ENCODE peak calls at places on chromosomes 7 and 10, in six cellular contexts. E is HFF-Myc; L is coronary artery; Q is activated naive CD4-positive, alpha-beta T cell; T is uterus; D is ELR. S is an unnamed sample.

GRCh38 chr7:130938661-130939060 is 204.7 kb upstream of the KLF14 start:
- DNase-seq in E (no peak), L (no peak), Q (no peak), T (no peak), D (peak; percentile 34), S (peak; percentile 42)

GRCh38 chr10:26534384-26534783 is 96.2 kb downstream of the APBB1IP start:
- DNase-seq in E (no peak), L (no peak), Q (no peak), T (no peak), D (peak; percentile 13), S (no peak)

GRCh38 chr7:43575506-43575905 is 7.4 kb upstream of the STK17A start:
- DNase-seq in E (no peak), L (no peak), Q (no peak), T (no peak), D (no peak), S (no peak)

GRCh38 chr7:117338020-117338419 is 15.2 kb upstream of the WNT2 start:
- DNase-seq in E (no peak), L (no peak), Q (no peak), T (no peak), D (peak; percentile 15), S (no peak)

GRCh38 chr7:157522189-157522588 is 185.4 kb downstream of the DNAJB6 start:
- DNase-seq in E (no peak), L (no peak), Q (no peak), T (no peak), D (no peak), S (no peak)

GRCh38 chr10:43061764-43062163 is 15.1 kb upstream of the RET start:
- DNase-seq in E (no peak), L (no peak), Q (no peak), T (no peak), D (peak; percentile 82), S (no peak)

GRCh38 chr10:27950165-27950564 is 48.7 kb downstream of the ODAD2 start:
- DNase-seq in E (no peak), L (no peak), Q (no peak), T (no peak), D (no peak), S (no peak)

GRCh38 chr10:78696791-78697420 is 371.9 kb upstream of the ZMIZ1 start:
- DNase-seq in E (no peak), L (peak; percentile 53), Q (no peak), T (no peak), D (no peak), S (no peak)

GRCh38 chr10:112842832-112843360 is 107.2 kb upstream of the TCF7L2 start:
- DNase-seq in E (no peak), L (no peak), Q (no peak), T (no peak), D (no peak), S (no peak)

GRCh38 chr7:1604383-1604782 is 34.6 kb upstream of the PSMG3 start:
- DNase-seq in E (no peak), L (no peak), Q (no peak), T (no peak), D (no peak), S (no peak)

GRCh38 chr7:6078548-6078947 is 47.4 kb downstream of the ANKRD61 start:
- DNase-seq in E (no peak), L (no peak), Q (no peak), T (no peak), D (no peak), S (no peak)

GRCh38 chr10:50579491-50580259 is 44.1 kb downstream of the SGMS1 start:
- DNase-seq in E (no peak), L (no peak), Q (no peak), T (no peak), D (no peak), S (no peak)

GRCh38 chr7:51013218-51013786 is 230.6 kb upstream of the GRB10 start:
- DNase-seq in E (no peak), L (peak; percentile 60), Q (no peak), T (no peak), D (no peak), S (no peak)

GRCh38 chr7:28587211-28587610 is 174.9 kb downstream of the CREB5 start:
- DNase-seq in E (no peak), L (no peak), Q (no peak), T (no peak), D (peak; percentile 36), S (no peak)

GRCh38 chr7:2621948-2622640 is 9.7 kb upstream of the TTYH3 start:
- DNase-seq in E (no peak), L (no peak), Q (no peak), T (no peak), D (no peak), S (no peak)

GRCh38 chr10:118798186-118798811 is 43.5 kb upstream of the CACUL1 start:
- DNase-seq in E (no peak), L (peak; percentile 67), Q (no peak), T (peak; percentile 75), D (peak; percentile 43), S (peak; percentile 76)

GRCh38 chr7:1664711-1665591 is 5.1 kb upstream of the ELFN1 start:
- DNase-seq in E (no peak), L (peak; percentile 57), Q (peak; percentile 21), T (peak; percentile 41), D (peak; percentile 69), S (no peak)

GRCh38 chr7:102913846-102914245 is 1.0 kb downstream of the LRRC17 start:
- DNase-seq in E (no peak), L (no peak), Q (no peak), T (no peak), D (no peak), S (no peak)

GRCh38 chr10:72694476-72695369 is 2.8 kb downstream of the MCU start:
- DNase-seq in E (no peak), L (no peak), Q (no peak), T (peak; percentile 31), D (peak; percentile 52), S (no peak)

GRCh38 chr7:110759069-110759468 is 331.9 kb upstream of the LRRN3 start:
- DNase-seq in E (no peak), L (no peak), Q (no peak), T (no peak), D (peak; percentile 9), S (no peak)

GRCh38 chr7:105496501-105496900 is 25.6 kb downstream of the PUS7 start:
- DNase-seq in E (no peak), L (no peak), Q (no peak), T (no peak), D (peak; percentile 55), S (peak; percentile 10)